ENCODE peak calls at places on chromosome 5, in seven cellular contexts. G is activated T-cell treated with anti-CD3 and anti-CD28 coated beads for 1 hour; E is activated CD4-positive, alpha-beta T cell treated with anti-CD3 and anti-CD28 coated beads, Interleukin-2, amount 50 U/mL, for 1 hour; J is PC-9; Y is DMS153; I is pons; Q is lung microvascular endothelial cell. B is an unnamed sample.

GRCh38 chr5:57537831-57538230 is 55.2 kb upstream of the ACTBL2 start:
- DNase-seq in Q (no peak), Y (no peak), I (no peak), G (no peak), E (no peak), J (no peak), B (no peak)

GRCh38 chr5:150544606-150545219 is 36.8 kb downstream of the NDST1 start:
- DNase-seq in Y (no peak), G (peak), Q (peak), I (peak), J (peak), E (peak), B (peak)

GRCh38 chr5:138792181-138792808 is 39.1 kb downstream of the CTNNA1 start:
- DNase-seq in Y (no peak), Q (no peak), E (no peak), G (no peak), I (no peak), J (no peak), B (peak)

GRCh38 chr5:131640043-131640856 is 5.2 kb upstream of the RAPGEF6 start:
- DNase-seq in Q (peak), G (peak), E (peak), J (no peak), Y (no peak), I (peak), B (no peak)

GRCh38 chr5:148831590-148832565 is 5.5 kb downstream of the ADRB2 start:
- DNase-seq in Y (no peak), I (peak), J (no peak), G (no peak), Q (no peak), E (no peak), B (no peak)

GRCh38 chr5:71719092-71719964 is at the start of gene CARTPT:
- DNase-seq in Q (peak), G (no peak), J (no peak), E (no peak), Y (no peak), I (no peak), B (peak)

GRCh38 chr5:37721447-37721871 is 118.4 kb downstream of the GDNF start:
- DNase-seq in J (no peak), Q (peak), I (no peak), Y (no peak), E (no peak), G (no peak), B (no peak)

GRCh38 chr5:32278403-32278802 is 34.3 kb downstream of the MTMR12 start:
- DNase-seq in E (no peak), G (no peak), Y (no peak), I (no peak), J (no peak), Q (no peak), B (peak)

GRCh38 chr5:145661737-145662530 is 173.2 kb downstream of the PRELID2 start:
- DNase-seq in I (no peak), Y (no peak), E (no peak), G (no peak), Q (no peak), J (no peak), B (no peak)

GRCh38 chr5:68661237-68661636 is 432.6 kb upstream of the SLC30A5 start:
- DNase-seq in E (peak), J (no peak), Q (peak), Y (no peak), G (no peak), I (no peak), B (peak)

GRCh38 chr5:143968071-143968878 is 156.3 kb downstream of the HMHB1 start:
- DNase-seq in J (peak), Q (peak), G (no peak), E (no peak), Y (peak), I (peak), B (peak)

GRCh38 chr5:136811551-136811950 is 446.2 kb upstream of the TRPC7 start:
- DNase-seq in Y (no peak), G (no peak), Q (peak), J (peak), E (no peak), I (no peak), B (peak)

B was measured in myocyte.